ENCODE peak calls at places on chromosomes 13 and 19, in five cellular contexts. B is kidney epithelial cell, L is neural crest cell, G is fibroblast of lung, I is Calu3. J is an unnamed sample.

GRCh38 chr13:20263393-20264044 is 31.4 kb upstream of the GJB6 start:
- DNase-seq in B (no peak), L (no peak), G (no peak), I (no peak), J (no peak)

GRCh38 chr19:6429419-6430221 is 3.9 kb downstream of the SLC25A41 start:
- DNase-seq in B (no peak), L (no peak), G (no peak), I (no peak), J (no peak)

GRCh38 chr13:106133025-106133424 is 402.4 kb downstream of the EFNB2 start:
- DNase-seq in B (no peak), L (no peak), G (peak), I (no peak), J (peak)

GRCh38 chr19:45887311-45887710 is 1.4 kb upstream of the IRF2BP1 start:
- DNase-seq in B (no peak), L (no peak), G (peak), I (no peak), J (no peak)

GRCh38 chr19:52685811-52686210 is 47.7 kb upstream of the ZNF83 start:
- DNase-seq in B (no peak), L (no peak), G (no peak), I (no peak), J (no peak)

GRCh38 chr19:14059093-14059480 is 2.8 kb downstream of the PALM3 start:
- DNase-seq in B (no peak), L (peak), G (no peak), I (no peak), J (no peak)

GRCh38 chr13:40483601-40484000 is 182.8 kb downstream of the FOXO1 start:
- DNase-seq in B (no peak), L (no peak), G (no peak), I (no peak), J (no peak)

GRCh38 chr13:102707465-102707864 is 12.6 kb upstream of the METTL21C start:
- DNase-seq in B (peak), L (no peak), G (peak), I (no peak), J (peak)

GRCh38 chr13:66207610-66208009 is 1022.5 kb downstream of the PCDH9 start:
- DNase-seq in B (no peak), L (no peak), G (peak), I (no peak), J (no peak)

GRCh38 chr19:18416778-18417249 is 2.4 kb upstream of the SSBP4 start:
- DNase-seq in B (no peak), L (peak), G (peak), I (peak), J (peak)

GRCh38 chr19:16185925-16186234 is 670 bp downstream of the FAM32A start:
- DNase-seq in B (no peak), L (no peak), G (peak), I (no peak), J (no peak)

GRCh38 chr19:43743059-43743458 is 11.7 kb downstream of the SMG9 start:
- DNase-seq in B (no peak), L (no peak), G (peak), I (no peak), J (peak)

GRCh38 chr19:53131732-53132131 is 978 bp downstream of the ZNF415 start:
- DNase-seq in B (no peak), L (no peak), G (no peak), I (no peak), J (no peak)

GRCh38 chr19:35818445-35818844 is 5.8 kb upstream of the PRODH2 start:
- DNase-seq in B (no peak), L (no peak), G (no peak), I (no peak), J (no peak)

GRCh38 chr13:73603646-73604045 is 530.6 kb downstream of the KLF12 start:
- DNase-seq in B (no peak), L (no peak), G (no peak), I (no peak), J (no peak)

GRCh38 chr13:42752731-42753130 is 28.7 kb upstream of the FAM216B start:
- DNase-seq in B (no peak), L (no peak), G (no peak), I (no peak), J (peak)

GRCh38 chr13:113526466-113527220 is 36.1 kb upstream of the DCUN1D2 start:
- DNase-seq in B (no peak), L (no peak), G (no peak), I (no peak), J (no peak)

GRCh38 chr13:107296804-107297203 is 728.9 kb upstream of the ARGLU1 start:
- DNase-seq in B (no peak), L (no peak), G (peak), I (no peak), J (peak)

GRCh38 chr13:24923305-24923640 is 159.3 kb downstream of the RNF17 start:
- DNase-seq in B (peak), L (no peak), G (peak), I (no peak), J (peak)

GRCh38 chr13:98204546-98204945 is 27.5 kb upstream of the RNF113B start:
- DNase-seq in B (no peak), L (no peak), G (no peak), I (no peak), J (no peak)

GRCh38 chr19:51977346-51977745 is 9.3 kb downstream of the ZNF350 start:
- DNase-seq in B (no peak), L (no peak), G (no peak), I (no peak), J (no peak)

GRCh38 chr13:104372128-104372527 is 1305.9 kb upstream of the SLC10A2 start:
- DNase-seq in B (no peak), L (no peak), G (no peak), I (no peak), J (no peak)

GRCh38 chr13:25493930-25494707 is 122.3 kb downstream of the ATP8A2 start:
- DNase-seq in B (no peak), L (no peak), G (no peak), I (no peak), J (no peak)

GRCh38 chr19:29694669-29695627 is 20.1 kb downstream of the C19orf12 start:
- DNase-seq in B (no peak), L (peak), G (peak), I (peak), J (peak)

GRCh38 chr13:94710881-94711560 is 1.3 kb downstream of the SOX21 start:
- DNase-seq in B (no peak), L (no peak), G (no peak), I (peak), J (no peak)

GRCh38 chr13:113453962-113454361 is 674 bp upstream of the ADPRHL1 start:
- DNase-seq in B (no peak), L (no peak), G (peak), I (no peak), J (peak)

GRCh38 chr19:19300613-19301012 is 19.7 kb downstream of the SUGP1 start:
- DNase-seq in B (no peak), L (no peak), G (no peak), I (no peak), J (no peak)

GRCh38 chr19:35040826-35041547 is 534 bp upstream of the HPN start:
- DNase-seq in B (no peak), L (peak), G (no peak), I (peak), J (peak)

GRCh38 chr19:39126593-39127187 is 1.1 kb downstream of the PAK4 start:
- DNase-seq in B (peak), L (no peak), G (peak), I (peak), J (peak)

GRCh38 chr13:82370306-82370705 is 1512.0 kb downstream of the SLITRK1 start:
- DNase-seq in B (peak), L (no peak), G (peak), I (no peak), J (peak)

GRCh38 chr19:11196406-11197287 is 698 bp downstream of the KANK2 start:
- DNase-seq in B (no peak), L (no peak), G (peak), I (peak), J (peak)

GRCh38 chr19:6185093-6185824 is 49.8 kb downstream of the ACSBG2 start:
- DNase-seq in B (no peak), L (no peak), G (no peak), I (no peak), J (no peak)

GRCh38 chr13:43016226-43016625 is 7.2 kb upstream of the DNAJC15 start:
- DNase-seq in B (no peak), L (no peak), G (no peak), I (no peak), J (no peak)

GRCh38 chr13:85741017-85741416 is 58.2 kb downstream of the SLITRK6 start:
- DNase-seq in B (no peak), L (no peak), G (no peak), I (no peak), J (no peak)

GRCh38 chr13:26919311-26919710 is 158.7 kb upstream of the GPR12 start:
- DNase-seq in B (no peak), L (no peak), G (peak), I (no peak), J (no peak)

GRCh38 chr19:54871713-54872112 is 2.3 kb upstream of the FCAR start:
- DNase-seq in B (no peak), L (no peak), G (no peak), I (no peak), J (no peak)

GRCh38 chr19:37951816-37952210 is 44.8 kb downstream of the SIPA1L3 start:
- DNase-seq in B (no peak), L (no peak), G (no peak), I (no peak), J (no peak)

GRCh38 chr19:42199440-42200115 is 17.9 kb downstream of the DEDD2 start:
- DNase-seq in B (no peak), L (no peak), G (no peak), I (no peak), J (no peak)
- TF ChIP-seq CTCF in B (no peak), L (no peak), G (no peak), I (no peak), J (no peak)

DNA sequence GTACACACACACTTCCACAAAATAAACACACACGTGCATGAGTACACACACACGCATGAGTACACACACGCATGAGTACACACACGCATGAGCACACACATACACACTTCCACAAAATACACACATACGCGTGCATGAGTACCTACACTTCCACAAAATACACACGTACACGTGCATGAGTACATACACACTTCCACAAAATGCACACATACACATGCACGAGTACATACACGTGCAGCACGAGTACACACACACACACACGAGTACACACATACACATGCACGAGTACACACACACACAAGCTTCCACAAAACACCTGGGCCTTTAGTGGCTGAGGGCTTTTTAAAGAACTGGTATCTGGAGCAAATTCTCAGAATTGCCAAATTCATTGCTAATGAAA is 619.3 kb downstream of the GPC5 start:
- DNase-seq in B (no peak), L (no peak), G (no peak), I (no peak), J (no peak)
- TF ChIP-seq CTCF in B (no peak), L (no peak), G (no peak), I (no peak), J (no peak)

GRCh38 chr13:80716610-80717081 is 375.7 kb upstream of the SPRY2 start:
- DNase-seq in B (no peak), L (no peak), G (no peak), I (peak), J (peak)

GRCh38 chr13:80717834-80718233 is 376.9 kb upstream of the SPRY2 start:
- DNase-seq in B (no peak), L (no peak), G (no peak), I (no peak), J (no peak)

GRCh38 chr13:80721689-80722088 is 380.8 kb upstream of the SPRY2 start:
- DNase-seq in B (no peak), L (no peak), G (no peak), I (no peak), J (no peak)

DNA sequence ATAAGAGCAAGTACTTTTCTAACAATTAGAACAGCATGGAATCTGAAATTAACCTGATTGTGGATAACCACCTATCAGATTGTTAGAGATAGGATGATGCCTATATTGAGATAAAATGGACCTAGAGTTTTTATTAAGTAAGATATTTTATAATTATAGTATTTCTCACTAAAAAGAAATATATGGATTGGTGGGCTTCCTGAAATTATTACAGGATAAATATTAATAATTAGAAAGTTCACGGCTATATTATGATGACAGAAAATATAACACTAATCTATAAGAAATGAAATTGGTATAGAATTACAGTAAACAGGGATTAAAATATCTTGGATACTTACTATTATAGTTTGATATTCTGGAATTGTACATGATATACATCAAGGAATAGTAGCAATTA is 378.0 kb upstream of the SPRY2 start:
- DNase-seq in B (no peak), L (no peak), G (no peak), I (no peak), J (no peak)
- TF ChIP-seq CTCF in B (no peak), L (no peak), G (no peak), I (no peak), J (no peak)

GRCh38 chr19:49497047-49497789 is 984 bp downstream of the RPS11 start:
- DNase-seq in B (no peak), L (no peak), G (peak), I (peak), J (peak)

GRCh38 chr19:49499030-49499670 is 2.9 kb downstream of the RPS11 start:
- DNase-seq in B (no peak), L (no peak), G (no peak), I (no peak), J (no peak)

GRCh38 chr19:49497790-49498106 is 1.5 kb downstream of the RPS11 start:
- DNase-seq in B (no peak), L (no peak), G (no peak), I (no peak), J (no peak)

GRCh38 chr19:49498475-49498874 is 2.2 kb downstream of the RPS11 start:
- DNase-seq in B (no peak), L (no peak), G (no peak), I (no peak), J (no peak)

DNA sequence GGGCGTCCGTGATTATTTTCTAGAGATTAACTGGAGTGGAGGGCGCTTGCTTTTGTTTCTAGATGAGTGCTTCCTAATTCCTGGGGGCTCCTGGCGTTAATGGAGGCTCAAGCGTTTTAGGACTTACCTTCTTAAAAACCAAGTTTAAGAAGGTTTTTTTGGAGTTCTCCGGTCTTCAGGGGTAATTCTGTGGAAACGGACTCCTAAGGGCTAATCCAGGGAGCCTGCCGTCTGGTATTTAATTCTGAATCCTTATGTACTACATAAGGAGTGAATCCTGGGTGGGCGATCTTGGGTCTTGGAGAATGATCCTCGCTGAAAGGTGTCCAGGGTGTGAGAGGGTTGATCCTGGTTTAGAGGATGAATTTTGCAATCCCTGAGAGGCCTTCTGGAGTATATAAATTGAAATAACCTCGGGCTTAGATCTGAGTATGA is 357 bp downstream of the RPS11 start:
- DNase-seq in B (no peak), L (no peak), G (no peak), I (no peak), J (no peak)
- TF ChIP-seq CTCF in B (no peak), L (no peak), G (no peak), I (no peak), J (no peak)

GRCh38 chr13:32911506-32911905 is 104.7 kb upstream of the KL start:
- DNase-seq in B (peak), L (no peak), G (no peak), I (peak), J (peak)
- TF ChIP-seq CTCF in B (peak), L (peak), G (peak), I (no peak), J (peak)

DNA sequence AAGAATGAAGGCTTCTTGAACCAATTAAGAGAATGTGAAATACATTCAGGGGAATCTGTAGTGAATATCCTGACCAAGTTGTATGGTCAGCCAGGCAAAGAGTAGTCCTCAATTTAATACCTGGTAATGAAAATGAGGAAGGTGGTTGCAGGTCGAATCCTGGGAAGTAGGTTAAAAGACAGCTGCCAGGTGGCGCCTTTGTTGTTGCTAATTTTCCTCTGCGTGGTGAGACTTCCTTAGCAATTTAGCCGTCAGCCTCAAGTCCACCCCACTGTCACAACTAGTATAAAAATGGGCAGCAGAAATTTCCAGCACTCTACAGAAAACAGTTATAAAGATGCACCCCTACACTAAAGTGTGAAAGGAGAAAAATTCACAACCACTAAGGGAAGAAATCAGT is 235.7 kb downstream of the NHLRC3 start:
- DNase-seq in B (no peak), L (no peak), G (peak), I (peak), J (peak)
- TF ChIP-seq CTCF in B (peak), L (no peak), G (no peak), I (no peak), J (peak)

GRCh38 chr19:32404213-32404938 is 1.2 kb upstream of the DPY19L3 start:
- DNase-seq in B (no peak), L (no peak), G (peak), I (peak), J (peak)
- TF ChIP-seq CTCF in B (no peak), L (no peak), G (no peak), I (no peak), J (no peak)

DNA sequence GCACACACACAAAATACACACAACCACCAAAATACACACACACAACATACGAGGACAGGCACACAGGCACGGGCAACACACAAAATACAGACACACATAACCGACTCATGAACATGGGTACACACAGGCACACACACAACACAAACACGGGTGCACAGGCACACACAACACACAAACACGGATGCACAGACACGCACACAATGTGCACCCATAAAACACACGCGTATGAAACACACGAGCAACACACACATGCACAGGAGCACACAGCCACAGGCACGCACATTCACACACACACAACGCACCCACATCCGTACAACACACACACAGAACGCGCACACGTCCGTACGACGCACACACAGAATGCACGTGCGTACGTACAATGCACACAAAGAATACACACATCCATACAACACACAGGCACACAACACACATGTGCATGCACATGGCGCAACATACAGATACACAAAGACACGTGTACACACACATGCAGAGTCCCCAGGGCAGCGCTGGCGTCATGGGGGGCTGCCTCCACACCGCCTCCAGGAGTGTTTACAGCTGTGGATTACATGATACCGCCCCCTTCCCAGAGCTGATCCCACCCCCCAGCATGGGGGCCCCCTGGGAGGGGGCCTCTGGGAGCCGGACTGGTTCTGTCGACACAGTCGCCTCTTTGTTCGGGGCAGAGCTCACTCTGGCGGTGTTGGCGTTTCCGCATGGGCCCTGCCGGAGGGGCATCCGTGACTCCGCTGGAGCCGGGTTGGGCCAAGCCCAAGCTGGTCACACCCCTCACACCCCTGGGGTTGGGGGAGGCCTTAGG is 2.9 kb downstream of the SBNO2 start:
- DNase-seq in B (no peak), L (no peak), G (no peak), I (peak), J (no peak)
- TF ChIP-seq CTCF in B (no peak), L (no peak), G (no peak), I (no peak), J (no peak)